ENCODE peak calls at places on chromosomes 6 and 20, in nine cellular contexts. One of them, this sample, is unnamed.

GRCh38 chr20:50218987-50219435 is 28.4 kb downstream of the CEBPB start:
- DNase-seq in HFFc6: no peak
- DNase-seq in DND-41: no peak
- DNase-seq in MCF 10A: no peak
- DNase-seq in GM19239: no peak
- DNase-seq in activated T-cell treated with anti-CD3 and anti-CD28 coated beads for 1 hour: no peak
- DNase-seq in iPS DF 6.9: no peak
- DNase-seq in myocyte: no peak
- DNase-seq in foreskin fibroblast: no peak
- DNase-seq in this sample: no peak

GRCh38 chr20:8581451-8582183 is 449.6 kb downstream of the PLCB1 start:
- DNase-seq in HFFc6: no peak
- DNase-seq in DND-41: no peak
- DNase-seq in MCF 10A: no peak
- DNase-seq in GM19239: no peak
- DNase-seq in activated T-cell treated with anti-CD3 and anti-CD28 coated beads for 1 hour: no peak
- DNase-seq in iPS DF 6.9: no peak
- DNase-seq in myocyte: no peak
- DNase-seq in foreskin fibroblast: no peak
- DNase-seq in this sample: no peak

GRCh38 chr6:46773201-46773855 is 19.9 kb upstream of the MEP1A start:
- DNase-seq in HFFc6: no peak
- DNase-seq in DND-41: no peak
- DNase-seq in MCF 10A: no peak
- DNase-seq in GM19239: no peak
- DNase-seq in activated T-cell treated with anti-CD3 and anti-CD28 coated beads for 1 hour: no peak
- DNase-seq in iPS DF 6.9: no peak
- DNase-seq in myocyte: no peak
- DNase-seq in foreskin fibroblast: no peak
- DNase-seq in this sample: no peak

GRCh38 chr6:158006331-158006730 is 24.7 kb downstream of the SYNJ2 start:
- DNase-seq in HFFc6: no peak
- DNase-seq in DND-41: no peak
- DNase-seq in MCF 10A: no peak
- DNase-seq in GM19239: no peak
- DNase-seq in activated T-cell treated with anti-CD3 and anti-CD28 coated beads for 1 hour: no peak
- DNase-seq in iPS DF 6.9: no peak
- DNase-seq in myocyte: no peak
- DNase-seq in foreskin fibroblast: no peak
- DNase-seq in this sample: no peak

GRCh38 chr6:84866715-84867114 is 102.3 kb upstream of the TBX18 start:
- DNase-seq in HFFc6: no peak
- DNase-seq in DND-41: no peak
- DNase-seq in MCF 10A: peak
- DNase-seq in GM19239: no peak
- DNase-seq in activated T-cell treated with anti-CD3 and anti-CD28 coated beads for 1 hour: no peak
- DNase-seq in iPS DF 6.9: no peak
- DNase-seq in myocyte: no peak
- DNase-seq in foreskin fibroblast: peak
- DNase-seq in this sample: no peak

GRCh38 chr6:40537446-40537845 is 49.7 kb downstream of the LRFN2 start:
- DNase-seq in HFFc6: no peak
- DNase-seq in DND-41: no peak
- DNase-seq in MCF 10A: no peak
- DNase-seq in GM19239: no peak
- DNase-seq in activated T-cell treated with anti-CD3 and anti-CD28 coated beads for 1 hour: no peak
- DNase-seq in iPS DF 6.9: no peak
- DNase-seq in myocyte: no peak
- DNase-seq in foreskin fibroblast: no peak
- DNase-seq in this sample: no peak

GRCh38 chr20:32510120-32510600 is 75.0 kb downstream of the NOL4L start:
- DNase-seq in HFFc6: no peak
- DNase-seq in DND-41: peak
- DNase-seq in MCF 10A: no peak
- DNase-seq in GM19239: no peak
- DNase-seq in activated T-cell treated with anti-CD3 and anti-CD28 coated beads for 1 hour: no peak
- DNase-seq in iPS DF 6.9: no peak
- DNase-seq in myocyte: no peak
- DNase-seq in foreskin fibroblast: no peak
- DNase-seq in this sample: no peak

GRCh38 chr20:36352843-36353553 is 46.9 kb downstream of the DLGAP4 start:
- DNase-seq in HFFc6: no peak
- DNase-seq in DND-41: no peak
- DNase-seq in MCF 10A: no peak
- DNase-seq in GM19239: no peak
- DNase-seq in activated T-cell treated with anti-CD3 and anti-CD28 coated beads for 1 hour: no peak
- DNase-seq in iPS DF 6.9: no peak
- DNase-seq in myocyte: no peak
- DNase-seq in foreskin fibroblast: no peak
- DNase-seq in this sample: no peak

GRCh38 chr6:21360353-21360752 is 233.2 kb upstream of the SOX4 start:
- DNase-seq in HFFc6: no peak
- DNase-seq in DND-41: no peak
- DNase-seq in MCF 10A: no peak
- DNase-seq in GM19239: no peak
- DNase-seq in activated T-cell treated with anti-CD3 and anti-CD28 coated beads for 1 hour: no peak
- DNase-seq in iPS DF 6.9: no peak
- DNase-seq in myocyte: peak
- DNase-seq in foreskin fibroblast: no peak
- DNase-seq in this sample: no peak

This sample was measured in upper lobe of right lung.